ENCODE peak calls at places on chromosomes 13 and 19, in five cellular contexts. One of them, this sample, is unnamed.
A peak's percentile ranks its signal among the peaks of the same experiment; 100 is the strongest.

GRCh38 chr13:29892149-29892548 is 41.7 kb upstream of the UBL3 start:
- DNase-seq in activated CD4-positive, alpha-beta memory T cell treated with anti-CD3 and anti-CD28 coated beads for 36 hours: no peak
- DNase-seq in fibroblast of mammary gland: no peak
- DNase-seq in endothelial cell: no peak
- DNase-seq in cardiac fibroblast: no peak
- DNase-seq in this sample: no peak

GRCh38 chr13:110251227-110251791 is 55.6 kb downstream of the COL4A1 start:
- DNase-seq in endothelial cell: no peak
- DNase-seq in activated CD4-positive, alpha-beta memory T cell treated with anti-CD3 and anti-CD28 coated beads for 36 hours: no peak
- DNase-seq in cardiac fibroblast: no peak
- DNase-seq in fibroblast of mammary gland: no peak
- DNase-seq in this sample: no peak

GRCh38 chr13:111402441-111402840 is 82.0 kb downstream of the TEX29 start:
- DNase-seq in cardiac fibroblast: no peak
- DNase-seq in endothelial cell: no peak
- DNase-seq in activated CD4-positive, alpha-beta memory T cell treated with anti-CD3 and anti-CD28 coated beads for 36 hours: no peak
- DNase-seq in fibroblast of mammary gland: no peak
- DNase-seq in this sample: no peak

GRCh38 chr13:67258482-67258881 is 28.3 kb upstream of the PCDH9 start:
- DNase-seq in fibroblast of mammary gland: no peak
- DNase-seq in activated CD4-positive, alpha-beta memory T cell treated with anti-CD3 and anti-CD28 coated beads for 36 hours: no peak
- DNase-seq in endothelial cell: no peak
- DNase-seq in cardiac fibroblast: peak; percentile 11
- DNase-seq in this sample: no peak

GRCh38 chr13:109862627-109863026 is 76.2 kb upstream of the IRS2 start:
- DNase-seq in activated CD4-positive, alpha-beta memory T cell treated with anti-CD3 and anti-CD28 coated beads for 36 hours: no peak
- DNase-seq in fibroblast of mammary gland: peak; percentile 74
- DNase-seq in cardiac fibroblast: peak; percentile 63
- DNase-seq in endothelial cell: no peak
- DNase-seq in this sample: no peak

GRCh38 chr13:20729633-20730585 is 26.4 kb downstream of the IL17D start:
- DNase-seq in endothelial cell: no peak
- DNase-seq in cardiac fibroblast: no peak
- DNase-seq in fibroblast of mammary gland: no peak
- DNase-seq in activated CD4-positive, alpha-beta memory T cell treated with anti-CD3 and anti-CD28 coated beads for 36 hours: no peak
- DNase-seq in this sample: no peak

GRCh38 chr13:36666482-36667264 is 7.1 kb upstream of the SERTM1 start:
- DNase-seq in activated CD4-positive, alpha-beta memory T cell treated with anti-CD3 and anti-CD28 coated beads for 36 hours: no peak
- DNase-seq in cardiac fibroblast: no peak
- DNase-seq in endothelial cell: no peak
- DNase-seq in fibroblast of mammary gland: peak; percentile 10
- DNase-seq in this sample: no peak

GRCh38 chr19:52896431-52897148 is 845 bp downstream of the ZNF320 start:
- DNase-seq in activated CD4-positive, alpha-beta memory T cell treated with anti-CD3 and anti-CD28 coated beads for 36 hours: no peak
- DNase-seq in endothelial cell: peak; percentile 28
- DNase-seq in fibroblast of mammary gland: peak; percentile 27
- DNase-seq in cardiac fibroblast: peak; percentile 22
- DNase-seq in this sample: no peak

GRCh38 chr19:16825312-16826168 is 3.7 kb upstream of the SIN3B start:
- DNase-seq in endothelial cell: no peak
- DNase-seq in activated CD4-positive, alpha-beta memory T cell treated with anti-CD3 and anti-CD28 coated beads for 36 hours: peak; percentile 10
- DNase-seq in cardiac fibroblast: peak; percentile 73
- DNase-seq in fibroblast of mammary gland: peak; percentile 87
- DNase-seq in this sample: no peak

GRCh38 chr13:46665630-46666482 is 112.9 kb downstream of the LRCH1 start:
- DNase-seq in endothelial cell: no peak
- DNase-seq in activated CD4-positive, alpha-beta memory T cell treated with anti-CD3 and anti-CD28 coated beads for 36 hours: no peak
- DNase-seq in fibroblast of mammary gland: no peak
- DNase-seq in cardiac fibroblast: no peak
- DNase-seq in this sample: no peak

GRCh38 chr13:79307866-79308298 is 98.2 kb downstream of the RBM26 start:
- DNase-seq in endothelial cell: no peak
- DNase-seq in cardiac fibroblast: peak; percentile 16
- DNase-seq in fibroblast of mammary gland: peak; percentile 52
- DNase-seq in activated CD4-positive, alpha-beta memory T cell treated with anti-CD3 and anti-CD28 coated beads for 36 hours: peak; percentile 27
- DNase-seq in this sample: no peak

GRCh38 chr19:16290692-16291091 is 33.9 kb upstream of the KLF2 start:
- DNase-seq in endothelial cell: no peak
- DNase-seq in fibroblast of mammary gland: no peak
- DNase-seq in cardiac fibroblast: no peak
- DNase-seq in activated CD4-positive, alpha-beta memory T cell treated with anti-CD3 and anti-CD28 coated beads for 36 hours: no peak
- DNase-seq in this sample: no peak

GRCh38 chr19:47239152-47239551 is 8.2 kb upstream of the BBC3 start:
- DNase-seq in endothelial cell: no peak
- DNase-seq in fibroblast of mammary gland: no peak
- DNase-seq in cardiac fibroblast: no peak
- DNase-seq in activated CD4-positive, alpha-beta memory T cell treated with anti-CD3 and anti-CD28 coated beads for 36 hours: no peak
- DNase-seq in this sample: no peak

GRCh38 chr19:47794526-47794925 is 9.8 kb downstream of the TPRX1 start:
- DNase-seq in cardiac fibroblast: no peak
- DNase-seq in activated CD4-positive, alpha-beta memory T cell treated with anti-CD3 and anti-CD28 coated beads for 36 hours: no peak
- DNase-seq in endothelial cell: no peak
- DNase-seq in fibroblast of mammary gland: no peak
- DNase-seq in this sample: no peak

GRCh38 chr19:15841875-15842569 is 26.6 kb upstream of the OR10H1 start:
- DNase-seq in fibroblast of mammary gland: no peak
- DNase-seq in cardiac fibroblast: no peak
- DNase-seq in activated CD4-positive, alpha-beta memory T cell treated with anti-CD3 and anti-CD28 coated beads for 36 hours: peak; percentile 41
- DNase-seq in endothelial cell: no peak
- DNase-seq in this sample: peak; percentile 19

GRCh38 chr19:47778954-47779351 is 450 bp downstream of the SELENOW start:
- DNase-seq in endothelial cell: no peak
- DNase-seq in activated CD4-positive, alpha-beta memory T cell treated with anti-CD3 and anti-CD28 coated beads for 36 hours: peak; percentile 38
- DNase-seq in fibroblast of mammary gland: peak; percentile 27
- DNase-seq in cardiac fibroblast: peak; percentile 22
- DNase-seq in this sample: peak; percentile 23

GRCh38 chr19:53076984-53077383 is 26.2 kb downstream of the ZNF160 start:
- DNase-seq in endothelial cell: peak; percentile 78
- DNase-seq in fibroblast of mammary gland: peak; percentile 40
- DNase-seq in activated CD4-positive, alpha-beta memory T cell treated with anti-CD3 and anti-CD28 coated beads for 36 hours: no peak
- DNase-seq in cardiac fibroblast: peak; percentile 66
- DNase-seq in this sample: no peak